ENCODE peak calls at places on chromosomes 13 and 19, in eight cellular contexts. N is activated CD8-positive, alpha-beta T cell treated with anti-CD3 and anti-CD28 coated beads, Interleukin-2, amount 10 ng/mL, durations not matched to agents 7 days and 5 days; P is AG09309; B is stimulated activated CD4-positive, alpha-beta T cell treated with anti-CD3 and anti-CD28 coated beads, Interleukin-12 subunit alpha, Interleukin-12 subunit beta, amount 100 ng/mL, for 24 hours; L is NCI-H82; K is left ventricle myocardium inferior; R is AG20443; X is RCC 7860. W is an unnamed sample.

GRCh38 chr19:6233827-6234511 is 45.8 kb downstream of the MLLT1 start:
- DNase-seq in N (no peak), L (peak), X (no peak), K (peak), R (no peak), P (no peak), B (no peak), W (peak)

GRCh38 chr19:55535173-55535572 is 1.8 kb downstream of the SBK2 start:
- DNase-seq in P (no peak), B (no peak), R (no peak), K (no peak), N (no peak), X (no peak), L (no peak), W (no peak)

GRCh38 chr19:28437390-28438346 is 775.3 kb downstream of the UQCRFS1 start:
- DNase-seq in K (no peak), P (no peak), R (no peak), L (no peak), N (no peak), B (no peak), X (no peak), W (no peak)

GRCh38 chr13:100828226-100828625 is 153.6 kb upstream of the TMTC4 start:
- DNase-seq in K (no peak), N (no peak), L (peak), R (no peak), P (no peak), X (no peak), B (no peak), W (no peak)

GRCh38 chr13:94950303-94950702 is 238.0 kb upstream of the SOX21 start:
- DNase-seq in R (peak), B (no peak), X (no peak), L (peak), N (no peak), K (no peak), P (no peak), W (no peak)

GRCh38 chr13:84273163-84273562 is 390.9 kb upstream of the SLITRK1 start:
- DNase-seq in N (no peak), X (no peak), B (no peak), R (no peak), K (no peak), P (no peak), L (no peak), W (no peak)

GRCh38 chr19:47891923-47892666 is 6.0 kb upstream of the SULT2A1 start:
- DNase-seq in R (no peak), K (no peak), B (no peak), X (no peak), N (no peak), P (no peak), L (no peak), W (no peak)

GRCh38 chr13:51919531-51919930 is 57.8 kb downstream of the CCDC70 start:
- DNase-seq in N (no peak), B (no peak), K (no peak), P (no peak), R (no peak), L (no peak), X (no peak), W (no peak)

GRCh38 chr13:94382520-94382919 is 97.0 kb downstream of the DCT start:
- DNase-seq in B (no peak), N (no peak), P (no peak), X (no peak), L (peak), K (no peak), R (no peak), W (no peak)

GRCh38 chr13:77028202-77028601 is 1.2 kb upstream of the FBXL3 start:
- DNase-seq in P (no peak), B (no peak), R (no peak), K (no peak), L (peak), X (no peak), N (no peak), W (no peak)

GRCh38 chr19:4764290-4764660 is 27.3 kb upstream of the FEM1A start:
- DNase-seq in K (no peak), L (no peak), P (no peak), B (no peak), N (no peak), X (no peak), R (no peak), W (no peak)

GRCh38 chr13:95226932-95227718 is 74.1 kb downstream of the ABCC4 start:
- DNase-seq in P (no peak), K (no peak), N (no peak), X (no peak), R (no peak), B (no peak), L (peak), W (no peak)

GRCh38 chr13:52034616-52035226 is 10.2 kb downstream of the UTP14C start:
- DNase-seq in P (no peak), X (no peak), B (no peak), K (no peak), L (no peak), N (no peak), R (no peak), W (no peak)

GRCh38 chr19:30752201-30752600 is 380.0 kb downstream of the ZNF536 start:
- DNase-seq in X (no peak), L (no peak), B (no peak), R (peak), K (no peak), N (no peak), P (no peak), W (no peak)

GRCh38 chr13:26529441-26529840 is 28.0 kb upstream of the WASF3 start:
- DNase-seq in L (peak), N (peak), X (no peak), R (peak), P (peak), K (peak), B (peak), W (peak)

GRCh38 chr19:4534836-4535658 is at the start of gene PLIN5:
- DNase-seq in X (peak), B (peak), P (no peak), R (peak), K (peak), N (peak), L (peak), W (peak)

GRCh38 chr19:29807178-29807577 is 4.6 kb upstream of the CCNE1 start:
- DNase-seq in N (no peak), X (no peak), K (no peak), L (no peak), R (no peak), P (no peak), B (no peak), W (no peak)

GRCh38 chr13:94641432-94641941 is 39.8 kb downstream of the GPR180 start:
- DNase-seq in R (peak), P (peak), B (no peak), L (no peak), K (no peak), N (no peak), X (no peak), W (no peak)

W was measured in left ventricle myocardium superior.